ENCODE peak calls at places on chromosomes 13 and 19, in four cellular contexts. J is psoas muscle, C is tibial nerve, S is endodermal cell. Z is an unnamed sample.
A peak's percentile ranks its signal among the peaks of the same experiment; 100 is the strongest.

GRCh38 chr19:21462540-21462939 is 42.9 kb upstream of the ZNF429 start:
- DNase-seq in J (no peak), C (no peak), S (no peak), Z (no peak)

GRCh38 chr19:28020631-28021315 is 1192.2 kb downstream of the UQCRFS1 start:
- DNase-seq in J (no peak), C (no peak), S (peak; percentile 55), Z (no peak)

GRCh38 chr13:36143768-36144167 is 12.6 kb upstream of the DCLK1 start:
- DNase-seq in J (no peak), C (no peak), S (no peak), Z (no peak)

GRCh38 chr19:43574424-43575155 is 737 bp downstream of the XRCC1 start:
- DNase-seq in J (no peak), C (no peak), S (no peak), Z (no peak)

GRCh38 chr19:35248310-35249145 is at the start of gene LSR:
- DNase-seq in J (peak; percentile 47), C (no peak), S (peak; percentile 97), Z (peak; percentile 94)

GRCh38 chr13:73754727-73755292 is 379.4 kb downstream of the KLF12 start:
- DNase-seq in J (no peak), C (peak; percentile 79), S (no peak), Z (no peak)

GRCh38 chr19:50890422-50891252 is 17.4 kb downstream of the KLK2 start:
- DNase-seq in J (no peak), C (no peak), S (no peak), Z (no peak)

GRCh38 chr13:92433963-92434362 is 792.6 kb upstream of the GPC6 start:
- DNase-seq in J (no peak), C (no peak), S (no peak), Z (no peak)

GRCh38 chr19:32566246-32566830 is 14.7 kb upstream of the PDCD5 start:
- DNase-seq in J (no peak), C (no peak), S (no peak), Z (no peak)

GRCh38 chr19:3831601-3832000 is 37.2 kb downstream of the ZFR2 start:
- DNase-seq in J (no peak), C (no peak), S (no peak), Z (no peak)

GRCh38 chr13:22717036-22717435 is 463.7 kb upstream of the SGCG start:
- DNase-seq in J (no peak), C (no peak), S (no peak), Z (no peak)

GRCh38 chr19:51366999-51367564 is 894 bp upstream of the ETFB start:
- DNase-seq in J (peak; percentile 42), C (no peak), S (no peak), Z (peak; percentile 79)

GRCh38 chr13:112526146-112526853 is 61.7 kb downstream of the TUBGCP3 start:
- DNase-seq in J (no peak), C (no peak), S (no peak), Z (no peak)

GRCh38 chr13:30629527-30629926 is 11.8 kb downstream of the USPL1 start:
- DNase-seq in J (no peak), C (no peak), S (no peak), Z (no peak)

GRCh38 chr13:48866204-48866603 is 109.5 kb upstream of the FNDC3A start:
- DNase-seq in J (no peak), C (no peak), S (no peak), Z (no peak)

GRCh38 chr13:50393641-50394040 is 378.4 kb downstream of the KCNRG start:
- DNase-seq in J (no peak), C (no peak), S (peak; percentile 68), Z (no peak)

GRCh38 chr19:52214241-52214640 is 24.4 kb downstream of the PPP2R1A start:
- DNase-seq in J (no peak), C (no peak), S (no peak), Z (no peak)

GRCh38 chr19:31232871-31233270 is 116.4 kb downstream of the TSHZ3 start:
- DNase-seq in J (no peak), C (no peak), S (no peak), Z (no peak)

GRCh38 chr13:74758188-74758587 is 624.0 kb upstream of the KLF12 start:
- DNase-seq in J (no peak), C (no peak), S (peak; percentile 65), Z (no peak)

GRCh38 chr13:109211616-109212015 is 574.8 kb downstream of the IRS2 start:
- DNase-seq in J (no peak), C (no peak), S (no peak), Z (no peak)

GRCh38 chr19:42424345-42424707 is 2.9 kb downstream of the LIPE start:
- DNase-seq in J (no peak), C (no peak), S (no peak), Z (peak; percentile 59)

GRCh38 chr19:19537321-19538048 is 580 bp upstream of the CILP2 start:
- DNase-seq in J (no peak), C (no peak), S (peak; percentile 62), Z (no peak)

GRCh38 chr19:48069435-48069834 is 25.6 kb upstream of the CABP5 start:
- DNase-seq in J (no peak), C (no peak), S (peak; percentile 56), Z (no peak)

GRCh38 chr13:113722921-113723320 is 36.1 kb upstream of the TMEM255B start:
- DNase-seq in J (no peak), C (no peak), S (no peak), Z (no peak)

GRCh38 chr19:28489126-28489660 is 723.8 kb downstream of the UQCRFS1 start:
- DNase-seq in J (no peak), C (no peak), S (peak; percentile 64), Z (no peak)

GRCh38 chr19:7478173-7478842 is 10.5 kb downstream of the PEX11G start:
- DNase-seq in J (no peak), C (no peak), S (no peak), Z (no peak)
- TF ChIP-seq CTCF in J (no peak), C (no peak), S (no peak), Z (no peak)

GRCh38 chr13:59352600-59352999 is 811.1 kb downstream of the DIAPH3 start:
- DNase-seq in J (no peak), C (no peak), S (no peak), Z (no peak)
- H3K4me3 ChIP-seq in J (no peak overlapping the region), C (no peak overlapping the region), S (peak overlapping the region; percentile 51), Z (no peak overlapping the region)

GRCh38 chr19:13117176-13117771 is 734 bp upstream of the TRMT1 start:
- DNase-seq in J (no peak), C (no peak), S (no peak), Z (no peak)
- H3K4me1 ChIP-seq in J (peaks cover 37% of the 10 kb centered on the region), C (peaks cover 29% of the 10 kb centered on the region), S (peaks cover 21% of the 10 kb centered on the region), Z (peaks cover 35% of the 10 kb centered on the region)

GRCh38 chr13:52447354-52447753 is 3.1 kb downstream of the VPS36 start:
- DNase-seq in J (no peak), C (no peak), S (no peak), Z (no peak)
- TF ChIP-seq CTCF in J (no peak), C (no peak), S (no peak), Z (no peak)

DNA sequence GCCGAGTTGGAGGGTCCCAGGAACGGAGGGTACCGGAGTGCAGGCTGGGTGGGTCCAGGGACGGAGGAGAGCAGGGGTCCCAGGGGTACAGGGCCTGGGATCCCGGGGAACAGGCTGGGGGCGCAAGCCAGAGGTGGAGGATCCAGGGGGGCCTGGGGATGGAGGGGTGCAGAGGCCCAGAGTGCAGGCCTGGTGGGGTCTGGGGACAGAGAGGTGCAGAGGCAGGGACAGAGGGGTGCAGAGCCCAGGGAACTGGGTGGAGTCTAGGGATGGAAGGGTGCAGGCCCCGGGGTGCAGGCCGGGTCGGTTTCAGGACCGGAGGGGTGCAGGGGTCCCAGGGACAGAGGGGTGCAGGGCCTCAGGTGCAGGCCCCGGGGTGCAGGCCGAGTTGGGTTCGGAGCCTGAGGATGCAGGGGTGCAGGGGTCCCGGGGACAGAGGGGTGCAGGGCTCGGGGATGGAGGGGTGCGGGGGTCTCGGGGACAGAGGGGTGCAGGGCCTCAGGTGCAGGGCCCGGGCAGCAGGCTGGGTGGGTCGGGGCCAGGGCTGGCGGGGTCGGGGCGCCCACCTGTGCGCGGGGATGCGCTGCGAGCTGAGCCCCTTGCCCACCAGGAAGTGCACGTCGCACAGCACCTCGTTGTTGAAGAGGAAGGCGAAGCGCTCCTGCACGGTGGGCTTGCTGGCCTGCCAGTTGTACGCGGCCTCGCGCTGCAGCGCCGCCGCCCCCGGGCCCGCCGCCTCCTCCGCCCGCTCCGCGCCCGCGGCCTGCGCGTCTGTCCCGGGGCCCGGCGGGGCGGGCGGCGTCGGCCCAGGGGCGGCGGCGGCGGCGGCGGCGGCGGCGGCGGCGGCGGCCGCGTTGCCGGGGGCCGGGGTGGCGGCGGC is 543 bp downstream of the BTBD2 start:
- DNase-seq in J (no peak), C (no peak), S (peak; percentile 68), Z (no peak)
- H3K4me3 ChIP-seq in J (peak overlapping the region; percentile 74), C (peak overlapping the region; percentile 54), S (peak overlapping the region; percentile 80), Z (peak overlapping the region; percentile 59)

DNA sequence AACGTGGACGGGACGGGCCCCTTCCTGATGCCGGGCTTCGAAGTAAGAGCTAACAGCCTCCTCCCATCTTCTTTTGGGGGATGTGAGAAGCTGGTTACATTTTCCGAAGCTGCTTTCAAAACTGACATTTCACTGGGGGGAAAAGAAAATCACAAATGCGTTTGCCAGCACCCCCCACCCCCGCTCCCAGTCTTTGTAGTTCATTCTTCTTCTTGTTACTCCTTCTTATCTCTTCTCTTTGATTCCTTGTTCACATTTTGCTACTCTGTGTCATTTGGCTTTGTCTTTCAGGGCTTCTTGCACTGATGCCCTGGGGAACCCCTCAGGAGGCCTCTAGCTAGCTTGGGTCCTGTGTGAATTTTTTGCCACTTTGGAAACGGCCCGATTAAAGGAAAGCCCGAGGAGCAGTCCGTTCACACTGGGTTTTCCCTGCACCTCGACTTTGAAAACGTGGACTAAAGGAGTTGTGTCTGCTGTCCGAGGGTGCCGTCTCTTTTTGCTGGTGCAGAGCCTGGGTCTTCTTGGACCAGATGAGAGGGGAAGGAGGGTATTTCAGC is 1.3 kb downstream of the CARM1 start:
- DNase-seq in J (no peak), C (no peak), S (peak; percentile 46), Z (no peak)
- H3K4me1 ChIP-seq in J (peaks cover 38% of the 10 kb centered on the region), C (peaks cover 14% of the 10 kb centered on the region), S (no peaks in the 10 kb centered on the region), Z (peaks cover 24% of the 10 kb centered on the region)